ENCODE peak calls at places on chromosomes 11 and 22, in seven cellular contexts. One of them, this sample, is unnamed.

GRCh38 chr11:45596571-45596970 is 68.9 kb downstream of the CHST1 start:
- DNase-seq in HEK293T: no peak
- DNase-seq in fibroblast of mammary gland: no peak
- DNase-seq in IMR-90: no peak
- DNase-seq in GM04504: no peak
- DNase-seq in H9: no peak
- DNase-seq in body of pancreas: no peak
- DNase-seq in this sample: no peak

GRCh38 chr11:128318856-128319474 is 268.4 kb downstream of the ETS1 start:
- DNase-seq in HEK293T: no peak
- DNase-seq in fibroblast of mammary gland: no peak
- DNase-seq in H9: no peak
- DNase-seq in IMR-90: peak
- DNase-seq in body of pancreas: no peak
- DNase-seq in GM04504: no peak
- DNase-seq in this sample: no peak

GRCh38 chr11:39374963-39375698 is 2084.3 kb downstream of the LRRC4C start:
- DNase-seq in IMR-90: peak
- DNase-seq in HEK293T: peak
- DNase-seq in body of pancreas: no peak
- DNase-seq in fibroblast of mammary gland: peak
- DNase-seq in H9: no peak
- DNase-seq in GM04504: no peak
- DNase-seq in this sample: no peak

GRCh38 chr11:12179521-12179920 is 69.1 kb downstream of the MICAL2 start:
- DNase-seq in IMR-90: no peak
- DNase-seq in GM04504: no peak
- DNase-seq in H9: no peak
- DNase-seq in body of pancreas: peak
- DNase-seq in fibroblast of mammary gland: no peak
- DNase-seq in HEK293T: no peak
- DNase-seq in this sample: peak

GRCh38 chr11:128283445-128283844 is 303.9 kb downstream of the ETS1 start:
- DNase-seq in fibroblast of mammary gland: no peak
- DNase-seq in H9: no peak
- DNase-seq in IMR-90: peak
- DNase-seq in GM04504: no peak
- DNase-seq in HEK293T: no peak
- DNase-seq in body of pancreas: no peak
- DNase-seq in this sample: no peak

GRCh38 chr11:3671334-3672254 is at the start of gene CHRNA10:
- DNase-seq in HEK293T: peak
- DNase-seq in IMR-90: no peak
- DNase-seq in H9: peak
- DNase-seq in GM04504: no peak
- DNase-seq in fibroblast of mammary gland: no peak
- DNase-seq in body of pancreas: no peak
- DNase-seq in this sample: no peak

GRCh38 chr11:113370634-113371033 is 16.9 kb upstream of the ANKK1 start:
- DNase-seq in H9: no peak
- DNase-seq in HEK293T: no peak
- DNase-seq in fibroblast of mammary gland: no peak
- DNase-seq in body of pancreas: no peak
- DNase-seq in GM04504: no peak
- DNase-seq in IMR-90: no peak
- DNase-seq in this sample: no peak

GRCh38 chr11:17762309-17762974 is 27.9 kb downstream of the KCNC1 start:
- DNase-seq in fibroblast of mammary gland: no peak
- DNase-seq in body of pancreas: no peak
- DNase-seq in H9: no peak
- DNase-seq in GM04504: no peak
- DNase-seq in HEK293T: no peak
- DNase-seq in IMR-90: no peak
- DNase-seq in this sample: no peak

GRCh38 chr11:116840224-116840745 is 2.9 kb upstream of the APOA1 start:
- DNase-seq in GM04504: no peak
- DNase-seq in body of pancreas: no peak
- DNase-seq in IMR-90: peak
- DNase-seq in HEK293T: no peak
- DNase-seq in H9: peak
- DNase-seq in fibroblast of mammary gland: peak
- DNase-seq in this sample: no peak

GRCh38 chr11:89249196-89249595 is 71.5 kb downstream of the TYR start:
- DNase-seq in GM04504: no peak
- DNase-seq in HEK293T: no peak
- DNase-seq in fibroblast of mammary gland: no peak
- DNase-seq in IMR-90: no peak
- DNase-seq in H9: no peak
- DNase-seq in body of pancreas: no peak
- DNase-seq in this sample: no peak

GRCh38 chr22:21982338-21982965 is at the start of gene TOP3B:
- DNase-seq in HEK293T: peak
- DNase-seq in fibroblast of mammary gland: peak
- DNase-seq in body of pancreas: peak
- DNase-seq in GM04504: peak
- DNase-seq in IMR-90: peak
- DNase-seq in H9: peak
- DNase-seq in this sample: peak

GRCh38 chr11:119405986-119406385 is 17.0 kb downstream of the THY1 start:
- DNase-seq in H9: no peak
- DNase-seq in fibroblast of mammary gland: peak
- DNase-seq in body of pancreas: no peak
- DNase-seq in HEK293T: no peak
- DNase-seq in IMR-90: peak
- DNase-seq in GM04504: no peak
- DNase-seq in this sample: no peak

GRCh38 chr11:112523477-112523876 is 262.8 kb upstream of the PLET1 start:
- DNase-seq in HEK293T: peak
- DNase-seq in fibroblast of mammary gland: peak
- DNase-seq in GM04504: no peak
- DNase-seq in IMR-90: no peak
- DNase-seq in H9: no peak
- DNase-seq in body of pancreas: peak
- DNase-seq in this sample: no peak

GRCh38 chr22:38412435-38413084 is 42.4 kb downstream of the KCNJ4 start:
- DNase-seq in IMR-90: no peak
- DNase-seq in fibroblast of mammary gland: no peak
- DNase-seq in H9: peak
- DNase-seq in HEK293T: peak
- DNase-seq in GM04504: no peak
- DNase-seq in body of pancreas: peak
- DNase-seq in this sample: peak

GRCh38 chr11:844693-845644 is 2.3 kb downstream of the TSPAN4 start:
- DNase-seq in HEK293T: peak
- DNase-seq in GM04504: peak
- DNase-seq in fibroblast of mammary gland: peak
- DNase-seq in IMR-90: peak
- DNase-seq in body of pancreas: peak
- DNase-seq in H9: peak
- DNase-seq in this sample: peak

GRCh38 chr11:1553808-1554594 is 18.1 kb downstream of the DUSP8 start:
- DNase-seq in HEK293T: no peak
- DNase-seq in H9: peak
- DNase-seq in fibroblast of mammary gland: no peak
- DNase-seq in body of pancreas: peak
- DNase-seq in GM04504: no peak
- DNase-seq in IMR-90: no peak
- DNase-seq in this sample: peak

GRCh38 chr22:41598891-41599635 is 9.4 kb upstream of the PMM1 start:
- DNase-seq in fibroblast of mammary gland: no peak
- DNase-seq in H9: no peak
- DNase-seq in IMR-90: no peak
- DNase-seq in GM04504: no peak
- DNase-seq in body of pancreas: no peak
- DNase-seq in HEK293T: no peak
- DNase-seq in this sample: peak

GRCh38 chr11:73154178-73154577 is 12.1 kb upstream of the FCHSD2 start:
- DNase-seq in HEK293T: no peak
- DNase-seq in body of pancreas: no peak
- DNase-seq in fibroblast of mammary gland: no peak
- DNase-seq in H9: no peak
- DNase-seq in GM04504: no peak
- DNase-seq in IMR-90: no peak
- DNase-seq in this sample: no peak

This sample was measured in upper lobe of right lung.